ENCODE peak calls at places on chromosomes 13 and 19, in nine cellular contexts. One of them, this sample, is unnamed.

GRCh38 chr13:80340643-80341097 is 256 bp downstream of the SPRY2 start:
- DNase-seq in kidney epithelial cell: no peak
- DNase-seq in substantia nigra: no peak
- DNase-seq in type B pancreatic cell: no peak
- DNase-seq in AG08395: no peak
- DNase-seq in Peyer's patch: no peak
- DNase-seq in BE2C: no peak
- DNase-seq in neural progenitor cell: no peak
- DNase-seq in amniotic epithelial cell: peak
- DNase-seq in this sample: no peak

GRCh38 chr13:21583496-21583895 is 20.5 kb downstream of the MICU2 start:
- DNase-seq in substantia nigra: no peak
- DNase-seq in BE2C: peak
- DNase-seq in AG08395: peak
- DNase-seq in kidney epithelial cell: no peak
- DNase-seq in neural progenitor cell: peak
- DNase-seq in Peyer's patch: no peak
- DNase-seq in type B pancreatic cell: no peak
- DNase-seq in amniotic epithelial cell: peak
- DNase-seq in this sample: no peak

GRCh38 chr19:861756-862528 is 2.5 kb downstream of the CFD start:
- DNase-seq in BE2C: peak
- DNase-seq in neural progenitor cell: peak
- DNase-seq in type B pancreatic cell: no peak
- DNase-seq in Peyer's patch: peak
- DNase-seq in amniotic epithelial cell: no peak
- DNase-seq in substantia nigra: no peak
- DNase-seq in kidney epithelial cell: no peak
- DNase-seq in AG08395: peak
- DNase-seq in this sample: no peak

GRCh38 chr19:53365899-53366493 is 491 bp downstream of the ZNF525 start:
- DNase-seq in substantia nigra: no peak
- DNase-seq in type B pancreatic cell: no peak
- DNase-seq in amniotic epithelial cell: no peak
- DNase-seq in AG08395: peak
- DNase-seq in Peyer's patch: no peak
- DNase-seq in kidney epithelial cell: no peak
- DNase-seq in BE2C: peak
- DNase-seq in neural progenitor cell: peak
- DNase-seq in this sample: no peak

GRCh38 chr19:4803736-4804695 is 12.5 kb downstream of the FEM1A start:
- DNase-seq in amniotic epithelial cell: no peak
- DNase-seq in substantia nigra: no peak
- DNase-seq in BE2C: peak
- DNase-seq in Peyer's patch: peak
- DNase-seq in kidney epithelial cell: no peak
- DNase-seq in neural progenitor cell: peak
- DNase-seq in type B pancreatic cell: peak
- DNase-seq in AG08395: peak
- DNase-seq in this sample: no peak

GRCh38 chr19:58553799-58554493 is 959 bp downstream of the CHMP2A start:
- DNase-seq in neural progenitor cell: no peak
- DNase-seq in BE2C: no peak
- DNase-seq in AG08395: no peak
- DNase-seq in substantia nigra: no peak
- DNase-seq in amniotic epithelial cell: no peak
- DNase-seq in type B pancreatic cell: no peak
- DNase-seq in Peyer's patch: no peak
- DNase-seq in kidney epithelial cell: no peak
- DNase-seq in this sample: no peak

GRCh38 chr13:34412295-34412694 is 529.8 kb upstream of the NBEA start:
- DNase-seq in kidney epithelial cell: no peak
- DNase-seq in BE2C: no peak
- DNase-seq in neural progenitor cell: no peak
- DNase-seq in substantia nigra: no peak
- DNase-seq in type B pancreatic cell: no peak
- DNase-seq in amniotic epithelial cell: peak
- DNase-seq in AG08395: no peak
- DNase-seq in Peyer's patch: no peak
- DNase-seq in this sample: no peak

GRCh38 chr19:2166741-2167738 is 3.3 kb downstream of the DOT1L start:
- DNase-seq in substantia nigra: peak
- DNase-seq in Peyer's patch: peak
- DNase-seq in AG08395: peak
- DNase-seq in neural progenitor cell: no peak
- DNase-seq in kidney epithelial cell: no peak
- DNase-seq in type B pancreatic cell: no peak
- DNase-seq in amniotic epithelial cell: peak
- DNase-seq in BE2C: peak
- DNase-seq in this sample: peak

GRCh38 chr13:66835040-66835628 is 395.0 kb downstream of the PCDH9 start:
- DNase-seq in amniotic epithelial cell: peak
- DNase-seq in BE2C: peak
- DNase-seq in kidney epithelial cell: peak
- DNase-seq in AG08395: no peak
- DNase-seq in type B pancreatic cell: peak
- DNase-seq in substantia nigra: peak
- DNase-seq in Peyer's patch: peak
- DNase-seq in neural progenitor cell: peak
- DNase-seq in this sample: no peak

GRCh38 chr19:6490134-6490533 is 8.5 kb upstream of the DENND1C start:
- DNase-seq in substantia nigra: no peak
- DNase-seq in BE2C: no peak
- DNase-seq in kidney epithelial cell: no peak
- DNase-seq in neural progenitor cell: no peak
- DNase-seq in amniotic epithelial cell: no peak
- DNase-seq in AG08395: no peak
- DNase-seq in Peyer's patch: no peak
- DNase-seq in type B pancreatic cell: no peak
- DNase-seq in this sample: no peak

GRCh38 chr13:28527629-28528028 is 32.7 kb upstream of the FLT1 start:
- DNase-seq in Peyer's patch: no peak
- DNase-seq in type B pancreatic cell: no peak
- DNase-seq in BE2C: no peak
- DNase-seq in neural progenitor cell: no peak
- DNase-seq in amniotic epithelial cell: no peak
- DNase-seq in AG08395: no peak
- DNase-seq in substantia nigra: no peak
- DNase-seq in kidney epithelial cell: no peak
- DNase-seq in this sample: no peak

This sample was measured in thoracic aorta.